ENCODE peak calls at places on chromosomes 5 and 9, in four cellular contexts. X is glutamatergic neuron; O is activated CD8-positive, alpha-beta T cell treated with anti-CD3 and anti-CD28 coated beads for 36 hours; Y is coronary artery. B is an unnamed sample.

GRCh38 chr9:109487247-109487646 is 10.9 kb downstream of the PTPN3 start:
- DNase-seq in X (no peak), O (no peak), Y (no peak), B (no peak)

GRCh38 chr9:84375954-84376353 is 35.4 kb upstream of the SLC28A3 start:
- DNase-seq in X (no peak), O (no peak), Y (no peak), B (no peak)

GRCh38 chr5:1540166-1540565 is 16.4 kb upstream of the LPCAT1 start:
- DNase-seq in X (no peak), O (no peak), Y (no peak), B (no peak)

GRCh38 chr9:129624168-129624759 is 1.7 kb upstream of the NTMT1 start:
- DNase-seq in X (peak; percentile 89), O (peak; percentile 85), Y (no peak), B (peak; percentile 85)

GRCh38 chr5:157464518-157465171 is 4.6 kb downstream of the NIPAL4 start:
- DNase-seq in X (no peak), O (peak; percentile 85), Y (no peak), B (peak; percentile 63)

GRCh38 chr5:88145205-88145602 is 123.4 kb downstream of the TMEM161B start:
- DNase-seq in X (no peak), O (no peak), Y (no peak), B (no peak)

GRCh38 chr5:34682926-34683623 is 26.9 kb downstream of the RAI14 start:
- DNase-seq in X (no peak), O (no peak), Y (no peak), B (no peak)

GRCh38 chr5:163460562-163461176 is at the start of gene HMMR:
- DNase-seq in X (peak; percentile 50), O (no peak), Y (no peak), B (no peak)

GRCh38 chr5:55877655-55878054 is 26.5 kb downstream of the IL31RA start:
- DNase-seq in X (no peak), O (no peak), Y (no peak), B (no peak)

DNA sequence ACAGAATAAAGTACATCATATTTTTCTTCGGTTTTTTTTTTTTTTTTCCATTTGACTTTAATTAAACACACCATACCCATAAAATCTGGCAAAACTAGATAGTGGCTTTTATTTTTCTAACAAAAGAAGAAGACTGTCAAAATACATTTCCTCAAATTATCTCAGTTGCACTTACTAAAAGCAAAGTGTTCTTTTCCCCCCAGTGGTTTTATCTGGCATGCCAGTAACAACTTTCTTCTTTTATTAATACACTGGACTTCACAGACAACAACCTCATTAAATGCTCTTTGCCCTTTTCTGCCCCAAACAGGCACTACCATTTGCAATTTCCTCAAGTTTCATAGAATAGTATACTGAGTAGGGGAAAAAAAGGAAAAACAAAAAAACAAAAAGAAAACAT is 1792.3 kb downstream of the EFNA5 start:
- DNase-seq in X (no peak), O (no peak), Y (no peak), B (no peak)
- TF ChIP-seq CTCF in X (no peak), O (no peak), Y (no peak), B (no peak)

GRCh38 chr5:150511641-150512367 is 3.9 kb downstream of the NDST1 start:
- DNase-seq in X (no peak), O (no peak), Y (no peak), B (no peak)

GRCh38 chr5:150515446-150515845 is 7.5 kb downstream of the NDST1 start:
- DNase-seq in X (no peak), O (no peak), Y (peak; percentile 86), B (no peak)

GRCh38 chr5:150514708-150515211 is 6.8 kb downstream of the NDST1 start:
- DNase-seq in X (no peak), O (no peak), Y (no peak), B (no peak)

GRCh38 chr5:150512368-150512747 is 4.4 kb downstream of the NDST1 start:
- DNase-seq in X (no peak), O (no peak), Y (no peak), B (no peak)

GRCh38 chr5:150513375-150514309 is 5.7 kb downstream of the NDST1 start:
- DNase-seq in X (peak; percentile 82), O (peak; percentile 27), Y (no peak), B (no peak)
- TF ChIP-seq CTCF in X (peak; percentile 64), O (no peak), Y (no peak), B (no peak)

DNA sequence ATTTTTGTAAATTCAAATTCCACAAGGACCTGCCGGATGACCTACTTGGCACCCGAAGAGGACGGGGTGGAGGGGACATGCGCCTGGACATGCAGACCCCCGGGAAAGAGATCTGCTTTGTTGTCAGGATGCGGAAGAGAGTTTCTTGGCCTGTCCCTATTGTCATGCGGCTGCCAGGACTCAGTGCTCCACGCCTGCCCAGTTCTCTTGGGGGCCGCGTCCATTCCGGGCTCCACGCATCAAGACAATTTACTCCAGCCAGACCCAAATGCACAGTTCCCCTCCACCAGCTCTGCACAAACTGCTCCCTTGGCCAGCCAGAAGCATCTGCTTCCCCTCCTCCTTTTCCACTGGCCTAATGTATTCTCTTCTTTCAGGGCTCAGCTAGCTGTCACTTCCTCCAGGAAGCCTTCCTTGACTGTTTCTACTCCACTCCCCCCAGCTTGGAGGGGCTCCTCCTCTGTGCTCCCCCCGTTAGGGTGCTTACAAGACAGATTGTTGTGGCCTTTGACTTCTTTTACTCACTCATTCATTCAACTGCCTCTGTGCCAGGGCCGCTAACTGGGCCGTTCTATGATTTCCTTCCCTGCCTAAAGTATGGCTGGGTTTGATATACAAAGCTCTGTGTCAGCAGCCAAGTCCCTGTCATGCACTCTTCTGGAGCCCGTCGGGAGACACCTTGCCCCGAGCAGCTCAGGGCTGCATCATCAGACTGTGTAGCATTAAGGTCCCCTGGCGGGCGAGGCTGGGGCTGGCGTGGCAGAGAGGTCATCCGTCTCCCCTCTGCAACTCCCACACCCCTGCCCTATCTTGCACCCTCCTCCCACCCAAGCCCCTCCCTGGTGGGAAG is 6.6 kb downstream of the FIBCD1 start:
- DNase-seq in X (no peak), O (no peak), Y (no peak), B (no peak)
- TF ChIP-seq CTCF in X (no peak), O (no peak), Y (no peak), B (no peak)

DNA sequence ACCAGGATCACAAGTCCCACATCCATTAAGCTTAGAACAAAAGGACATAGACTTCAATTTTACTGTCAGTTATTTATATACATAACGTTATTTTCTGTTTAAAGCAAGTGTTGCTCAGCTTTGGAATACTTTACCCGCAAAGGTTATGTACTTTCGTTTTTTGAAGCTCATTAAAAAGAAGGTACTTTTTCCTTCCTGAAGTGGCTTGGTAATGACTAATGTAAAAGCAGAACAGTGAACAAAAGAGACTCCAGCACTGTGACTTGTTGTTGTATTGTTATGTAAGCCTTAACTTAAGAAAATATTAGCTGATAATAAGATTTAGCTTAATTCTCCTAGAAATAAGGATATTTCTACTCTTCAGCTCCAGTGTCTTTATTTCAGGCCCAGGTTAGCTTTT is 97.3 kb upstream of the SLCO6A1 start:
- DNase-seq in X (no peak), O (no peak), Y (no peak), B (peak; percentile 8)
- TF ChIP-seq CTCF in X (no peak), O (no peak), Y (no peak), B (no peak)

B was measured in GM20000.